ENCODE peak calls at places on chromosomes 11 and 22, in seven cellular contexts. Z is pancreas, R is MG63, U is putamen, O is OCI-LY7, E is GDM1, J is memory B cell. N is an unnamed sample.

GRCh38 chr11:24267015-24267414 is 229.8 kb upstream of the LUZP2 start:
- DNase-seq in O (no peak), U (no peak), Z (no peak), E (no peak), J (no peak), R (no peak), N (no peak)

GRCh38 chr11:116731097-116731761 is 41.6 kb downstream of the BUD13 start:
- DNase-seq in Z (no peak), J (no peak), O (no peak), R (no peak), U (peak), E (no peak), N (peak)

GRCh38 chr22:41181349-41182241 is 23.5 kb upstream of the L3MBTL2 start:
- DNase-seq in J (no peak), Z (no peak), E (no peak), R (peak), O (no peak), U (no peak), N (no peak)

GRCh38 chr22:40487663-40488249 is 117.4 kb downstream of the SGSM3 start:
- DNase-seq in O (peak), E (no peak), U (no peak), Z (no peak), J (no peak), R (no peak), N (peak)

GRCh38 chr22:26707090-26707489 is 49.7 kb downstream of the MIAT start:
- DNase-seq in Z (no peak), J (no peak), R (no peak), O (no peak), U (no peak), E (no peak), N (no peak)

GRCh38 chr11:86459682-86460460 is 85.2 kb downstream of the CCDC81 start:
- DNase-seq in R (peak), E (no peak), O (no peak), Z (peak), J (no peak), U (no peak), N (no peak)

GRCh38 chr11:69144316-69144715 is 11.4 kb upstream of the SMIM38 start:
- DNase-seq in R (no peak), U (no peak), J (no peak), Z (no peak), E (no peak), O (no peak), N (no peak)

GRCh38 chr11:64858467-64859401 is 14.3 kb upstream of the CDC42BPG start:
- DNase-seq in J (no peak), Z (no peak), O (peak), E (no peak), R (no peak), U (no peak), N (no peak)

GRCh38 chr11:125457814-125458343 is 38.2 kb downstream of the FEZ1 start:
- DNase-seq in E (no peak), Z (no peak), O (no peak), R (peak), J (no peak), U (peak), N (peak)

GRCh38 chr11:125517116-125517804 is 21.2 kb upstream of the FEZ1 start:
- DNase-seq in R (no peak), Z (no peak), J (no peak), E (no peak), U (peak), O (no peak), N (peak)

GRCh38 chr22:33535937-33536875 is 384.1 kb downstream of the LARGE1 start:
- DNase-seq in R (no peak), U (no peak), E (no peak), J (no peak), O (no peak), Z (no peak), N (no peak)

GRCh38 chr11:14519692-14520085 is 497 bp downstream of the PSMA1 start:
- DNase-seq in R (peak), Z (no peak), O (peak), J (no peak), U (no peak), E (no peak), N (no peak)

GRCh38 chr22:29621761-29622526 is 18.5 kb downstream of the NF2 start:
- DNase-seq in O (no peak), U (no peak), R (peak), J (no peak), Z (no peak), E (no peak), N (no peak)

GRCh38 chr11:64566042-64566914 is 24.7 kb upstream of the SLC22A12 start:
- DNase-seq in U (peak), J (no peak), O (peak), R (peak), Z (peak), E (no peak), N (peak)

GRCh38 chr22:41910599-41911291 is 4.1 kb downstream of the SHISA8 start:
- DNase-seq in U (peak), Z (no peak), E (no peak), J (peak), O (no peak), R (no peak), N (peak)

GRCh38 chr11:65427691-65428577 is 5.3 kb downstream of the NEAT1 start:
- DNase-seq in J (no peak), E (no peak), R (peak), O (peak), U (peak), Z (no peak), N (no peak)

GRCh38 chr11:3972431-3972830 is 117.0 kb downstream of the STIM1 start:
- DNase-seq in J (no peak), U (no peak), Z (no peak), E (no peak), R (no peak), O (no peak), N (no peak)

GRCh38 chr11:93089474-93090102 is 108.2 kb downstream of the SLC36A4 start:
- DNase-seq in E (no peak), O (peak), R (peak), Z (no peak), J (no peak), U (peak), N (peak)

GRCh38 chr11:111452146-111452545 is 60.0 kb downstream of the BTG4 start:
- DNase-seq in Z (no peak), O (no peak), U (no peak), J (no peak), E (no peak), R (no peak), N (no peak)

GRCh38 chr22:37563153-37564081 is 3.1 kb downstream of the CDC42EP1 start:
- DNase-seq in Z (peak), U (peak), O (no peak), E (no peak), J (no peak), R (peak), N (peak)

GRCh38 chr22:26986051-26986881 is 328.9 kb downstream of the MIAT start:
- DNase-seq in E (no peak), U (no peak), Z (no peak), R (no peak), O (no peak), J (no peak), N (no peak)

GRCh38 chr11:60978546-60979380 is 7.3 kb downstream of the CD6 start:
- DNase-seq in R (no peak), J (no peak), U (no peak), O (no peak), Z (no peak), E (peak), N (no peak)

GRCh38 chr11:127345819-127346459 is 345.4 kb upstream of the KIRREL3 start:
- DNase-seq in R (peak), O (peak), J (no peak), Z (peak), U (peak), E (no peak), N (peak)

GRCh38 chr11:35549787-35550186 is 24.4 kb upstream of the PAMR1 start:
- DNase-seq in U (no peak), Z (no peak), E (no peak), O (no peak), R (peak), J (no peak), N (no peak)

GRCh38 chr11:94897330-94897768 is 76.0 kb downstream of the CWC15 start:
- DNase-seq in O (peak), E (no peak), R (peak), J (peak), U (peak), Z (no peak), N (peak)

GRCh38 chr11:74492974-74493815 is at the start of gene LIPT2:
- DNase-seq in O (peak), R (peak), E (peak), J (peak), Z (peak), U (peak), N (peak)

GRCh38 chr11:68275721-68276488 is 4.1 kb upstream of the C11orf24 start:
- DNase-seq in E (no peak), R (no peak), J (no peak), Z (no peak), U (no peak), O (no peak), N (no peak)

GRCh38 chr11:47607380-47607779 is 13.2 kb upstream of the C1QTNF4 start:
- DNase-seq in O (no peak), E (no peak), Z (no peak), R (peak), J (no peak), U (no peak), N (no peak)

GRCh38 chr11:39327302-39327701 is 2132.2 kb downstream of the LRRC4C start:
- DNase-seq in U (no peak), E (no peak), Z (no peak), J (no peak), O (no peak), R (no peak), N (no peak)

GRCh38 chr11:106098893-106099553 is 21.6 kb downstream of the AASDHPPT start:
- DNase-seq in O (no peak), J (no peak), R (no peak), Z (no peak), E (no peak), U (no peak), N (no peak)

GRCh38 chr11:124762077-124762623 is at the start of gene ESAM:
- DNase-seq in O (peak), Z (no peak), R (no peak), J (peak), E (no peak), U (no peak), N (no peak)

GRCh38 chr11:93051181-93051580 is 81.7 kb downstream of the MTNR1B start:
- DNase-seq in R (no peak), U (no peak), Z (no peak), J (no peak), E (no peak), O (no peak), N (no peak)

GRCh38 chr11:9568854-9569587 is 4.4 kb upstream of the WEE1 start:
- DNase-seq in R (peak), U (no peak), E (no peak), Z (peak), O (peak), J (peak), N (peak)

GRCh38 chr11:134789104-134789503 is 377.1 kb upstream of the B3GAT1 start:
- DNase-seq in O (no peak), R (no peak), J (no peak), E (no peak), Z (no peak), U (no peak), N (no peak)

GRCh38 chr11:117058761-117059233 is 39.4 kb downstream of the SIK3 start:
- DNase-seq in R (no peak), O (no peak), Z (no peak), U (peak), J (no peak), E (no peak), N (peak)

GRCh38 chr11:70456921-70457532 is 58.7 kb downstream of the CTTN start:
- DNase-seq in R (no peak), E (peak), O (no peak), Z (no peak), U (peak), J (no peak), N (peak)

N was measured in midbrain.